ENCODE peak calls at places on chromosomes 2 and 18, in seven cellular contexts. One of them, this sample, is unnamed.
A peak's percentile ranks its signal among the peaks of the same experiment; 100 is the strongest.

GRCh38 chr18:51425475-51425874 is 228.0 kb upstream of the MEX3C start:
- DNase-seq in HCT116: no peak
- DNase-seq in HepG2: no peak
- DNase-seq in SK-N-SH: no peak
- DNase-seq in K562: no peak
- DNase-seq in H1: no peak
- DNase-seq in GM12878: peak; percentile 11
- DNase-seq in this sample: no peak

GRCh38 chr2:8543412-8544167 is 138.3 kb upstream of the ID2 start:
- DNase-seq in HCT116: no peak
- DNase-seq in HepG2: no peak
- DNase-seq in SK-N-SH: peak; percentile 88
- DNase-seq in K562: no peak
- DNase-seq in H1: no peak
- DNase-seq in GM12878: peak; percentile 96
- DNase-seq in this sample: no peak

GRCh38 chr2:102736607-102737409 is 25.0 kb upstream of the TMEM182 start:
- DNase-seq in HCT116: peak; percentile 47
- DNase-seq in HepG2: peak; percentile 80
- DNase-seq in SK-N-SH: peak; percentile 94
- DNase-seq in K562: peak; percentile 90
- DNase-seq in H1: peak; percentile 57
- DNase-seq in GM12878: no peak
- DNase-seq in this sample: peak; percentile 70

GRCh38 chr2:120851116-120851773 is 115.6 kb downstream of the GLI2 start:
- DNase-seq in HCT116: no peak
- DNase-seq in HepG2: no peak
- DNase-seq in SK-N-SH: no peak
- DNase-seq in K562: no peak
- DNase-seq in H1: no peak
- DNase-seq in GM12878: no peak
- DNase-seq in this sample: no peak

GRCh38 chr18:28132084-28132483 is 44.8 kb downstream of the CDH2 start:
- DNase-seq in HCT116: no peak
- DNase-seq in HepG2: no peak
- DNase-seq in SK-N-SH: peak; percentile 44
- DNase-seq in K562: no peak
- DNase-seq in H1: no peak
- DNase-seq in GM12878: no peak
- DNase-seq in this sample: no peak

GRCh38 chr2:64225491-64225890 is 81.3 kb upstream of the PELI1 start:
- DNase-seq in HCT116: no peak
- DNase-seq in HepG2: no peak
- DNase-seq in SK-N-SH: no peak
- DNase-seq in K562: no peak
- DNase-seq in H1: no peak
- DNase-seq in GM12878: no peak
- DNase-seq in this sample: no peak

GRCh38 chr2:113282747-113283533 is 4.2 kb upstream of the PAX8 start:
- DNase-seq in HCT116: peak; percentile 61
- DNase-seq in HepG2: peak; percentile 91
- DNase-seq in SK-N-SH: no peak
- DNase-seq in K562: peak; percentile 15
- DNase-seq in H1: no peak
- DNase-seq in GM12878: no peak
- DNase-seq in this sample: no peak

GRCh38 chr18:69490072-69490471 is 89.4 kb downstream of the DOK6 start:
- DNase-seq in HCT116: no peak
- DNase-seq in HepG2: no peak
- DNase-seq in SK-N-SH: no peak
- DNase-seq in K562: no peak
- DNase-seq in H1: no peak
- DNase-seq in GM12878: no peak
- DNase-seq in this sample: no peak

GRCh38 chr18:76209597-76209996 is 285.4 kb downstream of the ZNF516 start:
- DNase-seq in HCT116: no peak
- DNase-seq in HepG2: no peak
- DNase-seq in SK-N-SH: no peak
- DNase-seq in K562: no peak
- DNase-seq in H1: no peak
- DNase-seq in GM12878: no peak
- DNase-seq in this sample: no peak

GRCh38 chr2:120399889-120400240 is 53.9 kb downstream of the INHBB start:
- DNase-seq in HCT116: no peak
- DNase-seq in HepG2: no peak
- DNase-seq in SK-N-SH: no peak
- DNase-seq in K562: no peak
- DNase-seq in H1: no peak
- DNase-seq in GM12878: no peak
- DNase-seq in this sample: no peak

GRCh38 chr2:64950226-64951160 is 38.7 kb upstream of the SLC1A4 start:
- DNase-seq in HCT116: no peak
- DNase-seq in HepG2: no peak
- DNase-seq in SK-N-SH: no peak
- DNase-seq in K562: no peak
- DNase-seq in H1: peak; percentile 25
- DNase-seq in GM12878: no peak
- DNase-seq in this sample: peak; percentile 45

GRCh38 chr2:69123182-69123581 is 110.2 kb downstream of the ANTXR1 start:
- DNase-seq in HCT116: no peak
- DNase-seq in HepG2: no peak
- DNase-seq in SK-N-SH: no peak
- DNase-seq in K562: no peak
- DNase-seq in H1: no peak
- DNase-seq in GM12878: no peak
- DNase-seq in this sample: no peak

GRCh38 chr2:177724398-177725287 is 332.1 kb downstream of the AGPS start:
- DNase-seq in HCT116: peak; percentile 27
- DNase-seq in HepG2: peak; percentile 47
- DNase-seq in SK-N-SH: peak; percentile 60
- DNase-seq in K562: peak; percentile 79
- DNase-seq in H1: peak; percentile 13
- DNase-seq in GM12878: no peak
- DNase-seq in this sample: peak; percentile 49

GRCh38 chr18:58893388-58894099 is 28.9 kb downstream of the ZNF532 start:
- DNase-seq in HCT116: peak; percentile 53
- DNase-seq in HepG2: no peak
- DNase-seq in SK-N-SH: no peak
- DNase-seq in K562: no peak
- DNase-seq in H1: no peak
- DNase-seq in GM12878: no peak
- DNase-seq in this sample: no peak

GRCh38 chr2:230981704-230982103 is 14.2 kb upstream of the SPATA3 start:
- DNase-seq in HCT116: no peak
- DNase-seq in HepG2: no peak
- DNase-seq in SK-N-SH: no peak
- DNase-seq in K562: no peak
- DNase-seq in H1: no peak
- DNase-seq in GM12878: no peak
- DNase-seq in this sample: no peak

GRCh38 chr2:64780041-64780440 is 126.3 kb upstream of the SERTAD2 start:
- DNase-seq in HCT116: no peak
- DNase-seq in HepG2: no peak
- DNase-seq in SK-N-SH: no peak
- DNase-seq in K562: no peak
- DNase-seq in H1: no peak
- DNase-seq in GM12878: no peak
- DNase-seq in this sample: no peak

GRCh38 chr18:62384068-62384467 is 59.0 kb downstream of the TNFRSF11A start:
- DNase-seq in HCT116: no peak
- DNase-seq in HepG2: no peak
- DNase-seq in SK-N-SH: no peak
- DNase-seq in K562: no peak
- DNase-seq in H1: no peak
- DNase-seq in GM12878: no peak
- DNase-seq in this sample: no peak

GRCh38 chr2:238504181-238504711 is 77.5 kb downstream of the ASB1 start:
- DNase-seq in HCT116: no peak
- DNase-seq in HepG2: no peak
- DNase-seq in SK-N-SH: no peak
- DNase-seq in K562: no peak
- DNase-seq in H1: no peak
- DNase-seq in GM12878: no peak
- DNase-seq in this sample: no peak
- TF ChIP-seq JUND in HCT116: no peak
- TF ChIP-seq JUND in HepG2: no peak
- TF ChIP-seq JUND in SK-N-SH: no peak
- TF ChIP-seq JUND in K562: no peak
- TF ChIP-seq JUND in H1: no peak
- TF ChIP-seq JUND in GM12878: no peak
- TF ChIP-seq JUND in this sample: no peak

GRCh38 chr2:99635710-99636431 is 146.1 kb upstream of the REV1 start:
- DNase-seq in HCT116: no peak
- DNase-seq in HepG2: no peak
- DNase-seq in SK-N-SH: no peak
- DNase-seq in K562: no peak
- DNase-seq in H1: no peak
- DNase-seq in GM12878: no peak
- DNase-seq in this sample: no peak
- TF ChIP-seq JUND in HCT116: no peak
- TF ChIP-seq JUND in HepG2: no peak
- TF ChIP-seq JUND in SK-N-SH: no peak
- TF ChIP-seq JUND in K562: no peak
- TF ChIP-seq JUND in H1: no peak
- TF ChIP-seq JUND in GM12878: no peak
- TF ChIP-seq JUND in this sample: no peak

GRCh38 chr18:55139307-55139706 is 180.0 kb upstream of the CCDC68 start:
- DNase-seq in HCT116: no peak
- DNase-seq in HepG2: no peak
- DNase-seq in SK-N-SH: no peak
- DNase-seq in K562: no peak
- DNase-seq in H1: no peak
- DNase-seq in GM12878: no peak
- DNase-seq in this sample: no peak

GRCh38 chr18:55144226-55144625 is 185.0 kb upstream of the CCDC68 start:
- DNase-seq in HCT116: no peak
- DNase-seq in HepG2: no peak
- DNase-seq in SK-N-SH: no peak
- DNase-seq in K562: no peak
- DNase-seq in H1: no peak
- DNase-seq in GM12878: no peak
- DNase-seq in this sample: no peak

GRCh38 chr18:55142413-55142812 is 183.2 kb upstream of the CCDC68 start:
- DNase-seq in HCT116: no peak
- DNase-seq in HepG2: no peak
- DNase-seq in SK-N-SH: no peak
- DNase-seq in K562: no peak
- DNase-seq in H1: no peak
- DNase-seq in GM12878: no peak
- DNase-seq in this sample: no peak

GRCh38 chr18:55138401-55138800 is 179.1 kb upstream of the CCDC68 start:
- DNase-seq in HCT116: no peak
- DNase-seq in HepG2: no peak
- DNase-seq in SK-N-SH: no peak
- DNase-seq in K562: no peak
- DNase-seq in H1: no peak
- DNase-seq in GM12878: no peak
- DNase-seq in this sample: no peak

GRCh38 chr18:55141318-55141717 is 182.1 kb upstream of the CCDC68 start:
- DNase-seq in HCT116: no peak
- DNase-seq in HepG2: no peak
- DNase-seq in SK-N-SH: no peak
- DNase-seq in K562: no peak
- DNase-seq in H1: no peak
- DNase-seq in GM12878: no peak
- DNase-seq in this sample: no peak
- TF ChIP-seq JUND in HCT116: no peak
- TF ChIP-seq JUND in HepG2: no peak
- TF ChIP-seq JUND in SK-N-SH: no peak
- TF ChIP-seq JUND in K562: no peak
- TF ChIP-seq JUND in H1: no peak
- TF ChIP-seq JUND in GM12878: no peak
- TF ChIP-seq JUND in this sample: no peak

GRCh38 chr2:12934181-12934756 is 217.5 kb downstream of the TRIB2 start:
- DNase-seq in HCT116: no peak
- DNase-seq in HepG2: no peak
- DNase-seq in SK-N-SH: no peak
- DNase-seq in K562: peak; percentile 21
- DNase-seq in H1: no peak
- DNase-seq in GM12878: no peak
- DNase-seq in this sample: no peak
- TF ChIP-seq JUND in HCT116: no peak
- TF ChIP-seq JUND in HepG2: no peak
- TF ChIP-seq JUND in SK-N-SH: no peak
- TF ChIP-seq JUND in K562: no peak
- TF ChIP-seq JUND in H1: no peak
- TF ChIP-seq JUND in GM12878: no peak
- TF ChIP-seq JUND in this sample: no peak

GRCh38 chr2:182064024-182064880 is 78.6 kb downstream of the PPP1R1C start:
- DNase-seq in HCT116: no peak
- DNase-seq in HepG2: no peak
- DNase-seq in SK-N-SH: no peak
- DNase-seq in K562: no peak
- DNase-seq in H1: no peak
- DNase-seq in GM12878: no peak
- DNase-seq in this sample: peak; percentile 5
- TF ChIP-seq JUND in HCT116: no peak
- TF ChIP-seq JUND in HepG2: no peak
- TF ChIP-seq JUND in SK-N-SH: no peak
- TF ChIP-seq JUND in K562: no peak
- TF ChIP-seq JUND in H1: no peak
- TF ChIP-seq JUND in GM12878: no peak
- TF ChIP-seq JUND in this sample: no peak